ENCODE peak calls at places on chromosomes 12 and 14, in five cellular contexts. H is Peyer's patch, Q is GM20000, D is neural crest cell, V is MCF 10A. J is an unnamed sample.

GRCh38 chr14:66910306-66910705 is 278.9 kb upstream of the GARIN2 start:
- DNase-seq in H (no peak), Q (no peak), D (no peak), V (no peak), J (no peak)

GRCh38 chr14:71658261-71658860 is 273.9 kb upstream of the RGS6 start:
- DNase-seq in H (no peak), Q (no peak), D (no peak), V (no peak), J (no peak)

GRCh38 chr14:69439516-69440270 is 41.2 kb downstream of the SLC39A9 start:
- DNase-seq in H (no peak), Q (no peak), D (no peak), V (no peak), J (no peak)

GRCh38 chr12:80271770-80272169 is 172.3 kb upstream of the PTPRQ start:
- DNase-seq in H (no peak), Q (no peak), D (no peak), V (no peak), J (no peak)

GRCh38 chr14:35121026-35121886 is 534 bp downstream of the PPP2R3C start:
- DNase-seq in H (peak), Q (no peak), D (no peak), V (no peak), J (no peak)

GRCh38 chr12:1933342-1933992 is 15.0 kb upstream of the CACNA2D4 start:
- DNase-seq in H (no peak), Q (peak), D (no peak), V (no peak), J (peak)

GRCh38 chr14:100717371-100717770 is 9.3 kb upstream of the DLK1 start:
- DNase-seq in H (no peak), Q (no peak), D (no peak), V (no peak), J (no peak)

GRCh38 chr12:9651265-9651729 is 18.2 kb upstream of the CLEC2D start:
- DNase-seq in H (no peak), Q (no peak), D (no peak), V (peak), J (no peak)

GRCh38 chr14:68359862-68360552 is 432.9 kb downstream of the ZFP36L1 start:
- DNase-seq in H (peak), Q (no peak), D (no peak), V (peak), J (no peak)

GRCh38 chr12:7695159-7695930 is at the start of gene GDF3:
- DNase-seq in H (no peak), Q (no peak), D (no peak), V (peak), J (no peak)

GRCh38 chr14:40682131-40682913 is 924.4 kb upstream of the LRFN5 start:
- DNase-seq in H (no peak), Q (no peak), D (no peak), V (no peak), J (no peak)

GRCh38 chr14:55434805-55435174 is 5.6 kb downstream of the TBPL2 start:
- DNase-seq in H (no peak), Q (no peak), D (no peak), V (no peak), J (no peak)

GRCh38 chr14:65179918-65180724 is 77.8 kb upstream of the MAX start:
- DNase-seq in H (peak), Q (peak), D (no peak), V (peak), J (peak)

GRCh38 chr12:17928708-17929366 is 161.2 kb downstream of the RERGL start:
- DNase-seq in H (no peak), Q (no peak), D (no peak), V (peak), J (no peak)

GRCh38 chr12:110223777-110224378 is 57.2 kb upstream of the ATP2A2 start:
- DNase-seq in H (no peak), Q (no peak), D (no peak), V (peak), J (no peak)

GRCh38 chr14:56244138-56244789 is 126.1 kb downstream of the PELI2 start:
- DNase-seq in H (no peak), Q (no peak), D (no peak), V (peak), J (no peak)

GRCh38 chr12:30484658-30485057 is 211.0 kb downstream of the IPO8 start:
- DNase-seq in H (no peak), Q (no peak), D (no peak), V (no peak), J (no peak)

GRCh38 chr12:49909826-49910225 is 6.1 kb upstream of the FAIM2 start:
- DNase-seq in H (no peak), Q (no peak), D (peak), V (peak), J (no peak)

GRCh38 chr12:68641138-68641537 is 30.4 kb downstream of the RAP1B start:
- DNase-seq in H (no peak), Q (peak), D (no peak), V (no peak), J (peak)

GRCh38 chr14:93207468-93208308 is 632 bp downstream of the UBR7 start:
- DNase-seq in H (no peak), Q (peak), D (peak), V (peak), J (peak)

GRCh38 chr14:94545131-94545841 is 16.0 kb upstream of the SERPINA4 start:
- DNase-seq in H (no peak), Q (no peak), D (no peak), V (no peak), J (no peak)

GRCh38 chr14:73477618-73478266 is 13.0 kb upstream of the RIOX1 start:
- DNase-seq in H (no peak), Q (peak), D (no peak), V (peak), J (peak)

GRCh38 chr14:82710257-82710841 is 1176.7 kb upstream of the SEL1L start:
- DNase-seq in H (no peak), Q (peak), D (peak), V (peak), J (peak)

GRCh38 chr12:102816816-102817434 is 100.1 kb downstream of the PAH start:
- DNase-seq in H (no peak), Q (peak), D (no peak), V (peak), J (peak)

GRCh38 chr12:115872212-115872611 is 405.3 kb downstream of the MED13L start:
- DNase-seq in H (no peak), Q (no peak), D (no peak), V (no peak), J (no peak)

DNA sequence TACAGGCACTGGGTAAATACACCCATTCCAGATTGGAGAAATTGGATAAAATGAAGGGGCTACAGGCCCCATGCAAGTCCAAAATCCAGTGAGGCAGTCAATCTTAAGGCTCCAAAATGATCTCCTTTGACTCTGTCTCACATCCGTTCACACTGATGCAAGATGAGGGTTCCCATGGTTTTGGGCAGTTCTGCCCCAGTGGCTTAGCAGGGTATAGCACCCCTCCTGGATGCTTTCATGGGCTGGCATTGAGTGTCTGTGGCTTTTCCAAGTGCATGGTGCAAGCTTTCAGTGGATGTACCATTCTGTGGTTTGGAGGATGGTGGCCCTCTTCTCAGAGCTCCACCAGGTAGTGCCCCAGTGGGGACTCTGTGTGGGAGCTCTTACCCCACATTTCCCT is 427.2 kb downstream of the TRHDE start:
- DNase-seq in H (no peak), Q (no peak), D (no peak), V (no peak), J (no peak)
- TF ChIP-seq CTCF in H (no peak), Q (no peak), D (no peak), V (no peak), J (no peak)

DNA sequence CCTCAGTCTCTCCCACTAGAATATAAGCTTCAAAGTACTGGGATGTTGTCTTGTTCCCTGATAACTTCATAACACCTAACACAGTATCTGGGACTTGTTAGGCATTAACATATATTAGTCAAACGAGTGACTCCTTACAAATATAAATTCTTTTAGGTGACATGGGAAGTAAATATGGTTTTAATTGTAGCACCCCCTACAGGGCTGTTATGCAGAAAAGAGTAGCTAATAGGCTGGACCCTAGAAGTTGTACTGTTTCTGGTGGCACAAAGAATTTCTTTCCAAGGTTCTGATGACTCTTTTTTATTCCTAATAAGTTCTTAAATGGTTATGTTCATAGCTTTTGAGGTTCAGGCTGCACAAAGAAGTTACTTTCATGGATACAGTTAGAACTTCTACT is 29.8 kb downstream of the GPATCH2L start:
- DNase-seq in H (no peak), Q (no peak), D (no peak), V (peak), J (no peak)
- TF ChIP-seq CTCF in H (no peak), Q (no peak), D (peak), V (peak), J (no peak)

GRCh38 chr12:125013816-125014442 is 20.5 kb downstream of the BRI3BP start:
- DNase-seq in H (no peak), Q (no peak), D (no peak), V (no peak), J (no peak)
- TF ChIP-seq CTCF in H (no peak), Q (no peak), D (no peak), V (no peak), J (no peak)

GRCh38 chr12:130764475-130765185 is 48.5 kb upstream of the RIMBP2 start:
- DNase-seq in H (no peak), Q (no peak), D (no peak), V (peak), J (no peak)

GRCh38 chr12:130770413-130771028 is 54.4 kb upstream of the RIMBP2 start:
- DNase-seq in H (no peak), Q (no peak), D (no peak), V (no peak), J (no peak)

GRCh38 chr12:130766470-130766869 is 50.4 kb upstream of the RIMBP2 start:
- DNase-seq in H (no peak), Q (no peak), D (no peak), V (no peak), J (no peak)

GRCh38 chr12:130765186-130765659 is 49.1 kb upstream of the RIMBP2 start:
- DNase-seq in H (no peak), Q (no peak), D (no peak), V (peak), J (no peak)

GRCh38 chr12:130768120-130768519 is 52.0 kb upstream of the RIMBP2 start:
- DNase-seq in H (no peak), Q (no peak), D (no peak), V (peak), J (no peak)
- TF ChIP-seq CTCF in H (no peak), Q (no peak), D (no peak), V (no peak), J (no peak)

GRCh38 chr12:57727758-57728395 is 10.7 kb downstream of the AGAP2 start:
- DNase-seq in H (peak), Q (no peak), D (no peak), V (no peak), J (peak)

GRCh38 chr12:57725851-57726150 is 12.7 kb downstream of the AGAP2 start:
- DNase-seq in H (no peak), Q (peak), D (no peak), V (no peak), J (peak)

GRCh38 chr12:57724936-57725740 is 13.4 kb downstream of the AGAP2 start:
- DNase-seq in H (peak), Q (peak), D (no peak), V (no peak), J (peak)

GRCh38 chr12:57726151-57726883 is 12.2 kb downstream of the AGAP2 start:
- DNase-seq in H (peak), Q (peak), D (peak), V (peak), J (peak)

DNA sequence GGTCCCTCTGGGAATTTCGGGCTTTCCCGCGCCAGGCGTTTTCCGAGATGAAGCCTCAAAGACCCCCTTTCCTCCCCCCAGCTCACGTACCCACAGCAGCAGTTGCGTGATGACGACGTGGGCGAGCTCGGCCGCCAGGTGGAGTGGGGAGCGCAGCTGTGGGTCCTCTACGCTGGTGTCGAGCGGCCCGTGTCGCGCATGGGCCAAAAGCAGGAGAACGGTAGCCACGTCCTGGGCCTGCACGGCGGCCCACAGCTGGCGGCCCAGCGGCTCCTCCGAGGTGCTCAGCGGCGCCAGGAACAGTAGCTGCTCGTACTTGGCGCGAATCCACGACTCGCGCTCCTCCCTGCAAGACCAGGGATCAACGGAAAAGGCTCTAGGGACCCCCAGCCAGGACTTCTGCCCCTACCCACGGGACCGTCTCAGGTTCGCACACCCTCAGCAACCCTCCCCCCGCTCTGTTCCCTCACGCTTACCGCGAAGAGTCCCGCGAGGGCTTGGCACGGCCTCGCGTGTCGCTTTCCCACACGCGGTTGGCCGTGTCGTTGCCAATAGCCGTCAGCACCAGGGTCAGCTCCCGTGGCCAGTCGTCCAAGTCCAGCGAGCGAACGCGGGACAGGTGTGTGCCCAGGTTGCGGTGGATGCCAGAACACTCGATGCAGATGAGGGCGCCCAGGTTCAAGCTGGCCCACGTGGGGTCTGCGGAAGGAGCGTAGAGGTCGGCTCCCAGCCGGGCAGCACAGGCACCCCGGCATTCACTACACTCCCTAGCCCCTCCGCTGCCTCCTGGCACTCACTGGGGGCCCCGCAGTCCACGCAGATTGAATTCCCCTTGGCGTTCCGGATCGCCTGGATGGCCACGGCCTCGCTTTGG is 11.4 kb downstream of the AGAP2 start:
- DNase-seq in H (no peak), Q (peak), D (no peak), V (no peak), J (peak)
- TF ChIP-seq CTCF in H (peak), Q (no peak), D (peak), V (peak), J (no peak)

DNA sequence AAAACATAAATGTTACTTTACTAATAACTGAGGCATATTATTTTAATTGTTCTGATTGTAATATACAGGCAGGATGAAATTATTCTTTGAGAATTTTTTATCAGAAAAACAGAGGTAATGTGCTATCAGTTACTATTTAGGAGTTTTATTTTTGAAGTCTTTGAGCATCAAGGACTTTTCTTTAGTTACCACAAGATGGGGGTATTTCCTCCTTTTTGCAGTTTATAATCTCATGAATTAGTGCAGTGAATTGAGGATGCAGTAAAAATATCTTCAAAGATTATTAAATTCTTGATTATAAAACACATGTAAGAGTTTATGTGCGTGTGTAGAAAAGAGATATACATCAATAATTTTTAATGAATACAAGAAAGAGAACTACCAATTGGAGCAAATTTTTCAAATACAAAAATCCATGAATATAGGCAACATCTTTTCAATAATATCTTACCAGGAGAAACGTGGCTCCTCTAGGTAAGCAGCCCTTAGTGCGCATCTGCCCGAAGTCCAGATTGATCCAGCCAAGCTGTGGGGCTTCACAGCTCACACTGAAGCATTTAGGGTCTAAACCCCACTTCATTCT is 71.6 kb downstream of the ERGIC2 start:
- DNase-seq in H (no peak), Q (no peak), D (no peak), V (peak), J (no peak)
- TF ChIP-seq CTCF in H (peak), Q (no peak), D (peak), V (peak), J (peak)

J was measured in GM10248.